ENCODE peak calls at places on chromosomes 4 and X, in four cellular contexts. One of them, this sample, is unnamed.
A peak's percentile ranks its signal among the peaks of the same experiment; 100 is the strongest.

GRCh38 chr4:107069049-107069448 is 32.9 kb upstream of the DKK2 start:
- DNase-seq in GM12878: no peak
- DNase-seq in SK-N-SH: no peak
- DNase-seq in H1: no peak
- DNase-seq in this sample: no peak

GRCh38 chr4:81031389-81032173 is 1.1 kb downstream of the BMP3 start:
- DNase-seq in SK-N-SH: peak; percentile 8
- DNase-seq in H1: peak; percentile 69
- DNase-seq in GM12878: no peak
- DNase-seq in this sample: no peak

GRCh38 chrX:53186363-53186762 is 38.6 kb downstream of the KDM5C start:
- DNase-seq in GM12878: no peak
- DNase-seq in SK-N-SH: no peak
- DNase-seq in H1: no peak
- DNase-seq in this sample: no peak

GRCh38 chr4:126405369-126405982 is 1090.7 kb downstream of the FAT4 start:
- DNase-seq in H1: no peak
- DNase-seq in GM12878: no peak
- DNase-seq in SK-N-SH: no peak
- DNase-seq in this sample: peak; percentile 6

GRCh38 chrX:22357621-22358020 is 84.9 kb downstream of the CBLL2 start:
- DNase-seq in GM12878: no peak
- DNase-seq in H1: no peak
- DNase-seq in SK-N-SH: no peak
- DNase-seq in this sample: no peak

GRCh38 chr4:17552427-17552826 is 24.6 kb upstream of the LAP3 start:
- DNase-seq in SK-N-SH: peak; percentile 60
- DNase-seq in GM12878: no peak
- DNase-seq in H1: no peak
- DNase-seq in this sample: no peak

GRCh38 chrX:55767100-55767499 is 49.6 kb downstream of the RRAGB start:
- DNase-seq in SK-N-SH: no peak
- DNase-seq in H1: no peak
- DNase-seq in GM12878: no peak
- DNase-seq in this sample: no peak

GRCh38 chr4:53804719-53805118 is 213.4 kb upstream of the LNX1 start:
- DNase-seq in H1: peak; percentile 66
- DNase-seq in GM12878: peak; percentile 12
- DNase-seq in SK-N-SH: no peak
- DNase-seq in this sample: peak; percentile 27

GRCh38 chr4:59094505-59094904 is 1984.3 kb upstream of the IGFBP7 start:
- DNase-seq in SK-N-SH: no peak
- DNase-seq in H1: peak; percentile 48
- DNase-seq in GM12878: no peak
- DNase-seq in this sample: no peak

GRCh38 chrX:9562851-9563250 is 98.0 kb downstream of the TBL1X start:
- DNase-seq in GM12878: no peak
- DNase-seq in SK-N-SH: no peak
- DNase-seq in H1: no peak
- DNase-seq in this sample: peak; percentile 63
- TF ChIP-seq TCF12 in GM12878: no peak
- TF ChIP-seq TCF12 in SK-N-SH: peak; percentile 64
- TF ChIP-seq TCF12 in H1: no peak
- TF ChIP-seq TCF12 in this sample: no peak

GRCh38 chr4:150582101-150582565 is at the start of gene MAB21L2:
- DNase-seq in SK-N-SH: peak; percentile 27
- DNase-seq in GM12878: no peak
- DNase-seq in H1: no peak
- DNase-seq in this sample: no peak

GRCh38 chr4:150584198-150584593 is 2.2 kb downstream of the MAB21L2 start:
- DNase-seq in GM12878: no peak
- DNase-seq in H1: no peak
- DNase-seq in SK-N-SH: no peak
- DNase-seq in this sample: no peak

GRCh38 chr4:150582881-150583286 is 933 bp downstream of the MAB21L2 start:
- DNase-seq in GM12878: no peak
- DNase-seq in SK-N-SH: peak; percentile 48
- DNase-seq in H1: peak; percentile 70
- DNase-seq in this sample: no peak

GRCh38 chr4:150581611-150582010 is 340 bp upstream of the MAB21L2 start:
- DNase-seq in GM12878: no peak
- DNase-seq in H1: peak; percentile 54
- DNase-seq in SK-N-SH: peak; percentile 70
- DNase-seq in this sample: no peak

DNA sequence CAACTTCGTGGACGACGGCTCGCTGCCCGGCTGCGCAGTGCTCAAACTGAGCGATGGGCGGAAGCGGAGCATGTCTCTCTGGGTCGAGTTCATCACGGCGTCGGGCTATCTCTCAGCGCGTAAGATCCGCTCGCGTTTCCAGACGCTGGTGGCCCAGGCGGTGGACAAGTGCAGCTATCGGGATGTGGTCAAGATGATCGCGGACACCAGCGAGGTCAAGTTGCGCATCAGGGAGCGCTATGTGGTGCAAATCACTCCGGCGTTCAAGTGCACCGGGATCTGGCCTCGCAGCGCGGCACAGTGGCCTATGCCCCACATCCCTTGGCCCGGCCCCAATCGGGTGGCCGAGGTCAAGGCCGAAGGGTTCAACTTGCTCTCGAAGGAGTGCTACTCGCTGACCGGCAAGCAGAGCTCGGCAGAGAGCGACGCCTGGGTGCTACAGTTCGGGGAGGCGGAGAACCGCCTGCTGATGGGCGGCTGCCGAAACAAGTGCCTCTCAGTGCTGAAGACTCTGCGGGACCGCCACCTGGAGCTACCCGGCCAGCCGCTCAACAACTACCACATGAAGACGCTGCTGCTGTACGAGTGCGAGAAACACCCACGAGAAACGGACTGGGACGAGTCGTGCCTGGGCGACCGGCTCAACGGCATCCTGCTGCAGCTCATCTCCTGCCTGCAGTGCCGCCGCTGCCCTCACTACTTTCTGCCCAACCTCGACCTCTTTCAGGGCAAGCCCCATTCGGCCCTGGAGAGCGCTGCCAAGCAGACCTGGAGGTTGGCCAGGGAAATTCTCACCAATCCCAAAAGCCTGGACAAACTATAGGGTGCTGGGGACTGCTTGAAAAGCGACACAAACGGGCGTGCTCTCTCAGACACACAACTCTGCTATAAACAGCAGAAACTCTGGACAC is 1.6 kb downstream of the MAB21L2 start:
- DNase-seq in SK-N-SH: peak; percentile 59
- DNase-seq in GM12878: no peak
- DNase-seq in H1: peak; percentile 76
- DNase-seq in this sample: no peak
- H3K9ac ChIP-seq in SK-N-SH: peak overlapping the region; percentile 72
- H3K9ac ChIP-seq in GM12878: no peak overlapping the region
- H3K9ac ChIP-seq in H1: no peak overlapping the region
- H3K9ac ChIP-seq in this sample: no peak overlapping the region

GRCh38 chr4:61411241-61411640 is 211.1 kb downstream of the ADGRL3 start:
- DNase-seq in H1: no peak
- DNase-seq in GM12878: no peak
- DNase-seq in SK-N-SH: no peak
- DNase-seq in this sample: no peak
- TF ChIP-seq TCF12 in H1: no peak
- TF ChIP-seq TCF12 in GM12878: no peak
- TF ChIP-seq TCF12 in SK-N-SH: no peak
- TF ChIP-seq TCF12 in this sample: no peak

GRCh38 chrX:9164535-9165425 is 130.9 kb upstream of the FAM9B start:
- DNase-seq in H1: no peak
- DNase-seq in SK-N-SH: no peak
- DNase-seq in GM12878: no peak
- DNase-seq in this sample: no peak

GRCh38 chrX:9171841-9172240 is 137.9 kb upstream of the FAM9B start:
- DNase-seq in SK-N-SH: no peak
- DNase-seq in GM12878: no peak
- DNase-seq in H1: no peak
- DNase-seq in this sample: no peak

GRCh38 chrX:9163153-9163790 is 129.3 kb upstream of the FAM9B start:
- DNase-seq in GM12878: no peak
- DNase-seq in H1: no peak
- DNase-seq in SK-N-SH: no peak
- DNase-seq in this sample: no peak

GRCh38 chrX:9164086-9164485 is 130.2 kb upstream of the FAM9B start:
- DNase-seq in SK-N-SH: no peak
- DNase-seq in H1: no peak
- DNase-seq in GM12878: no peak
- DNase-seq in this sample: no peak

DNA sequence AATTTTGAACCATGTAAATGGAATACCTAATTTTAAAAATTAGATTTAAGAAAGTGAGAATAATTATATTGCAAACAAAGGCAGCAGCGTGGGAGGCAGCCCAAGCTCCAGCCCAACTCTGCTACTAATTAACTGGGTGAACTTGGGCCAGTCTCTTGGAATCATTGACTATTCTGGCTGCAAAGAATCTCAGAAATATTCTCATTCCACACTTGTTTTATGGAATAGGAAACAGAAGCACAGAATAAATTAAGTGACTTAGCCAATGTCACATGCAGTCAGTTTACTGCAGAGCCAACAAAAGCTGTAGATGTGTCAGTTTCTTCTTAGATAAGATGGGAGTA is 132.6 kb upstream of the FAM9B start:
- DNase-seq in H1: no peak
- DNase-seq in SK-N-SH: no peak
- DNase-seq in GM12878: no peak
- DNase-seq in this sample: no peak
- H3K9ac ChIP-seq in H1: no peak overlapping the region
- H3K9ac ChIP-seq in SK-N-SH: no peak overlapping the region
- H3K9ac ChIP-seq in GM12878: no peak overlapping the region
- H3K9ac ChIP-seq in this sample: no peak overlapping the region

GRCh38 chrX:100687128-100687527 is 43.1 kb downstream of the SRPX2 start:
- DNase-seq in GM12878: no peak
- DNase-seq in H1: no peak
- DNase-seq in SK-N-SH: no peak
- DNase-seq in this sample: no peak
- TF ChIP-seq TCF12 in GM12878: no peak
- TF ChIP-seq TCF12 in H1: no peak
- TF ChIP-seq TCF12 in SK-N-SH: no peak
- TF ChIP-seq TCF12 in this sample: no peak

DNA sequence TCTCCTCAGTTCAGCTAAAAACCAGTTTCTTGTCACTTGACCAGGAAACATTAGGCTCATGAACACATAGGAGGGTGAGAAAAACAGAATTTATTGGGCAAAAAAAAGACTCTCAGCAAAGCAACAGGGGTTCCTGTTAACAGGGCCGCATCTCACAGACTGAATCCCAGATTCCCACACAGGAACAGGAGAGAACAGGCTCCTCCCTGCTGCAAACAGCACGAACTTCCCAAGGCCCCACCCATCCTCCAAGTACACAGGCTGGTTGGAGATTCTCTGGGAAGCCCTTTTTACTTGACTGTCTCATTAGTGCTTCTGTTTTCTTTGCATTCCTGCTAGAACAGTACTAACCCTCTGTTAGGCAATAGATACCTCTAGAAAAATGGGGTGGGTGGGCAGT is 52.4 kb upstream of the IL21 start:
- DNase-seq in SK-N-SH: no peak
- DNase-seq in GM12878: no peak
- DNase-seq in H1: no peak
- DNase-seq in this sample: no peak
- H3K9ac ChIP-seq in SK-N-SH: no peak overlapping the region
- H3K9ac ChIP-seq in GM12878: no peak overlapping the region
- H3K9ac ChIP-seq in H1: no peak overlapping the region
- H3K9ac ChIP-seq in this sample: no peak overlapping the region

GRCh38 chrX:150062292-150063137 is 124.2 kb upstream of the EOLA2 start:
- DNase-seq in GM12878: no peak
- DNase-seq in SK-N-SH: no peak
- DNase-seq in H1: no peak
- DNase-seq in this sample: no peak
- TF ChIP-seq TCF12 in GM12878: no peak
- TF ChIP-seq TCF12 in SK-N-SH: peak; percentile 52
- TF ChIP-seq TCF12 in H1: no peak
- TF ChIP-seq TCF12 in this sample: no peak

DNA sequence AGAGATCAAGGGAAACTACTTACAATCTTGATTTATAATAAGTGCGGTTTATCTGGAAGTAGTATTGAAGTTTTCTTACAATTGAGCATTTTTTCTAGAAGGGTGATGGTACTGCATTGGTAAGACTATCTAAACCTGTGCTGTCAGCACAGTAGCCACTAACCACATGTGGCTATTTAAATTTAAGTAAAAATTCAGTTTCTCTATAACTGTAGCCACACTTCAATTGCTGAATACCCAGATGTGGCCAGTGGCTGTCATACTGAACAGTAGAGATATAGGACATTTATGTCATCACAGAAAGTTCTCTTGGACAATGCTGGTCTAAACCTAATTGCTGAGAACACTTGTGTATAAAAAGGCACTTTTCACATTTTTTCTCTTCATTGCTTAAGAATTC is 222.7 kb downstream of the CBR4 start:
- DNase-seq in GM12878: no peak
- DNase-seq in H1: no peak
- DNase-seq in SK-N-SH: no peak
- DNase-seq in this sample: no peak
- H3K9ac ChIP-seq in GM12878: no peak overlapping the region
- H3K9ac ChIP-seq in H1: no peak overlapping the region
- H3K9ac ChIP-seq in SK-N-SH: no peak overlapping the region
- H3K9ac ChIP-seq in this sample: no peak overlapping the region

DNA sequence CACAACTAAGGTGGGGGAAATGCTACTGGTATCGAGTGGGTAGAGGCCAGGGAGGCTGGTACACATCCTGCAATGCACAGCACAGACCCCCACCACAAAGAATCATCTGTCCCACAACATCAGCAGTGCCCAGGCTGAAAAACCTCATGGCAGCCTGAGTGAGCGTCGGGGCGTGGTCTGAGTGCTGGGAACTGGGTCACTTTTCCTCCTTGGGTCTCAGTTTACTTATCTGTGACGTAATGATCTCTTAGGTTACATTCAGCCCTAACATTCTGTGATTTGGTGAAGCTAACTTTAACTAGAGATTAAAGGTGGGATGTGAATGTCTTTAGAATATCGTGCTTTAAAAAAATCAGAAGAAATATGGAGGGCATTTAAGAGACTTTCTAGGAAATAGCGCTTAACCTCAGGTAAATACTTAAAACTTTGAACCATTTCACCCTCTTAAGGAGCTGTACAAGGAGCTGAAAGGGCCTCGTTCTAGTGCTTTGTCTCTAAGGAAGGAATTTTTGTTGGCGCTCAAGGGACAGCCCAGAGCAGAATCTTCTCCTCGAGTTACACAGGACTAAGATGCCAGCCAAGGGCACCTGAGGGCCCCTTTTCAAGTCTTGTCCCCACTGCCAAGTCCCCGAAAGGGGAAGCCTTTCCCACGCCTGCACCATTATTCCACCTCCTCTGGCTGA is 18.1 kb upstream of the TRIM2 start:
- DNase-seq in SK-N-SH: no peak
- DNase-seq in H1: no peak
- DNase-seq in GM12878: no peak
- DNase-seq in this sample: no peak
- TF ChIP-seq TCF12 in SK-N-SH: no peak
- TF ChIP-seq TCF12 in H1: no peak
- TF ChIP-seq TCF12 in GM12878: no peak
- TF ChIP-seq TCF12 in this sample: no peak